ENCODE peak calls at places on chromosomes 5 and 9, in seven cellular contexts. A is GM06990, W is CD14-positive monocyte, J is adrenal gland, K is breast epithelium, M is heart right ventricle, G is IMR-90. E is an unnamed sample.

GRCh38 chr5:114223866-114224265 is 138.0 kb upstream of the KCNN2 start:
- DNase-seq in W (no peak), K (no peak), M (no peak), G (no peak), A (peak; percentile 24), J (no peak), E (no peak)

GRCh38 chr9:110427497-110428104 is 89.9 kb upstream of the TXNDC8 start:
- DNase-seq in J (peak; percentile 61), A (peak; percentile 2), M (peak; percentile 10), G (peak; percentile 28), W (no peak), K (no peak), E (peak; percentile 71)

GRCh38 chr5:179120421-179120861 is 60.3 kb downstream of the ZNF354C start:
- DNase-seq in G (no peak), W (no peak), K (no peak), J (no peak), A (no peak), M (no peak), E (peak; percentile 52)

GRCh38 chr5:130237721-130238120 is 333.5 kb downstream of the CHSY3 start:
- DNase-seq in W (no peak), J (no peak), K (no peak), M (no peak), G (no peak), A (no peak), E (no peak)

GRCh38 chr5:81948349-81948748 is 23.5 kb upstream of the ATG10 start:
- DNase-seq in A (no peak), K (no peak), W (no peak), M (no peak), G (peak; percentile 20), J (no peak), E (no peak)

GRCh38 chr5:43156388-43156787 is 35.6 kb upstream of the NIM1K start:
- DNase-seq in M (peak; percentile 19), A (no peak), K (no peak), J (no peak), W (no peak), G (peak; percentile 61), E (no peak)

GRCh38 chr9:84366683-84367082 is 26.1 kb upstream of the SLC28A3 start:
- DNase-seq in J (no peak), A (no peak), W (no peak), M (no peak), G (no peak), K (no peak), E (no peak)

GRCh38 chr5:78190402-78190801 is 104.1 kb downstream of the AP3B1 start:
- DNase-seq in G (no peak), W (no peak), K (no peak), A (no peak), M (no peak), J (no peak), E (no peak)

GRCh38 chr9:117400131-117400530 is 14.7 kb downstream of the ASTN2 start:
- DNase-seq in W (no peak), K (peak; percentile 26), A (no peak), M (no peak), G (no peak), J (no peak), E (no peak)

GRCh38 chr5:96790851-96791513 is 16.8 kb downstream of the ERAP1 start:
- DNase-seq in K (no peak), M (no peak), A (no peak), G (peak; percentile 63), J (no peak), W (peak; percentile 53), E (no peak)

GRCh38 chr9:131627326-131627845 is 82.1 kb downstream of the PRRT1B start:
- DNase-seq in A (no peak), G (peak; percentile 87), W (no peak), J (no peak), M (no peak), K (no peak), E (peak; percentile 53)

GRCh38 chr5:121086671-121087070 is 622.6 kb downstream of the PRR16 start:
- DNase-seq in J (no peak), M (no peak), A (no peak), G (no peak), W (no peak), K (no peak), E (no peak)

GRCh38 chr9:36721846-36722588 is 149.3 kb downstream of the MELK start:
- DNase-seq in J (no peak), M (no peak), A (no peak), W (no peak), G (no peak), K (no peak), E (peak; percentile 72)

GRCh38 chr9:95193067-95193466 is 124.4 kb downstream of the FANCC start:
- DNase-seq in G (no peak), K (no peak), M (no peak), W (no peak), J (no peak), A (no peak), E (no peak)

GRCh38 chr9:85431396-85432102 is 310.2 kb downstream of the AGTPBP1 start:
- DNase-seq in W (no peak), J (no peak), A (no peak), M (no peak), G (no peak), K (no peak), E (no peak)
- TF ChIP-seq CTCF in W (no peak), J (no peak), A (no peak), M (no peak), G (no peak), K (no peak), E (no peak)

DNA sequence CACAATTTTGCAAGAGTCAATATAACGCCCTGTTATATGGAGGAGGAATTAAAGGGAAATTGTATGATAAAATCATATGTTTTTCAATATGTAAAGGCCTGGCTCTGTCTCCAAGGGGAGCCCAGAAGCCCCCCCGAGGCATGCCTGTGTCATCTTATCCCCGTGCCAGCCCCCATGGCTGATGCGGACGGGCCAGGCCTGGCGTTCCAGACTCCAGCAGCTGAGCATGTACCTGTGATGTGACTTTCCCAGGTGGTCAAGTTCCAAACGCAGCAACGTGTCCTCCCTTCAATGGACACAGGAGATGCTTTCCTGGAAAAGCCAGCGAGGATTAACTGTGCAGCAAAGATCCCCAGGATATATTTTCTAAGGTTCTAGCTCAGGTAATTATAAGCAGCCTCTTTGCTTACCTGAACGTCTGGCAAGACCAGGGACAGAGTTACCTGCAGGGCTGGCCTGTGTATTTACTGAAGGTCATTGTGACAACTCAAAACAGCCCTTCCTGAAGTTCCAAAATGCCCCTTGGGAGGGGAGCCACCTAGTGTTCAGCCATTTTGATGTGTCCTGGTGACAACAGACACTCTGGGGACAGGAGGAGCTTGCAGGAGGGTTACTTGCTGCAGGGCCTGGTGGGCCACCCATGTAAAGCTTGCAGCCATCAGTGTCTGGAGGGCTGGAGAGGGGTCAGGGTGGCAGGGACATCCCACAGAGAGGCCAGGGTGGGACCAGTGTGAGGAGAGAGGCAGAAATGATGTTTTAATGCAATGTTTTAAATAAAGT is 53.3 kb upstream of the RNU6ATAC start:
- DNase-seq in J (peak; percentile 7), G (no peak), M (no peak), A (no peak), K (no peak), W (no peak), E (peak; percentile 51)
- TF ChIP-seq CTCF in J (peak; percentile 17), G (peak; percentile 1), M (peak; percentile 26), A (peak; percentile 18), K (no peak), W (no peak), E (no peak)

GRCh38 chr9:112170235-112170634 is 4.9 kb downstream of the SUSD1 start:
- DNase-seq in A (no peak), J (no peak), W (no peak), M (no peak), K (peak; percentile 26), G (no peak), E (peak; percentile 68)

GRCh38 chr9:112168197-112168596 is 6.9 kb downstream of the SUSD1 start:
- DNase-seq in K (no peak), A (no peak), J (no peak), W (no peak), M (no peak), G (no peak), E (no peak)

GRCh38 chr9:112169368-112169767 is 5.7 kb downstream of the SUSD1 start:
- DNase-seq in J (no peak), G (no peak), M (no peak), A (no peak), W (no peak), K (no peak), E (no peak)

GRCh38 chr9:112162644-112163413 is 12.3 kb downstream of the SUSD1 start:
- DNase-seq in A (no peak), J (no peak), G (no peak), W (no peak), M (no peak), K (no peak), E (no peak)

DNA sequence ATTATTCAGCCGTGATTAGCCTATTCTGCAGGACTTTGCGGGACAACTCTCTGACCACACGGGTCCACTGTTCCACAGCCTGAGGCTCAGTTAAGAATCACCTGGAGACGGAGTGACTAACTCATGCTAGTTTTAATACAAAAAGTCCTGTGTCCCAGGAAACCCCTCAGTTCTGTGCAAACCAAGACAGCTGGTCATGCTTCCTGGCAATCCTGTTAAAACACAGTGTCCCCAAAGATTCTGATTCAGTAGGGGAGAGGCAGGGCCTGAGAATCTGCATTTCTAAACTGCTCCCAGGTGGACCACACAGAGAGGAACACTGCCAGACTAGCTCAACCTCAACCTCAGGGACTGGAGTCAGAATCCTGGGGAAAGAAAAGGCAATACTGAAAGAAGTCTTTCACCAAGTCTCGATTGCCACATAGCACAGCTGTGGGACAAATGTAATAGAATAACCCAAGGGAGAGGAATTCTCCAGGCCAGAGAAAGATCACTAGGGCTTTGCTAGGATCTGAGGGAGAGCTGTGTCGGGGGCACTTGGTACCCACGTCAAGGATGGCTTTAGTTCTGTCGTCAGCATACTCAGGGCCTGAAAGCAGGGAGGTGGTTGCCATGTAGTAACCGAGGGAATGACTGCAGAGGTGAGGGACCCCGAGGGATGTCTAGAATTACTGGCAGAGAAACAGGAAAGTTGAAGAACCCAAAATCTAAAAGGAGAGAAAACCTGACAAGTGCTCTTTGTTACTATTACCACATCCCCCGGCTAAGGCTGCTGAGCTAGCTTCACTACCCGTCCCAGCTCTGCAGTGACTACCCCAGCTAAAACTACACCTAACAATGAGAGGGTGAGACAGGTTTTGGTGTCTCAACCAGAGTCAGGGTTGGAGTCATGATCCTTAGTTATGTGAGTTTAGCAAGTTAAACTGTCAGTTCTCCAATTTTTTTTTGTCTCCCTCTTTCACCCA is 8.6 kb downstream of the SUSD1 start:
- DNase-seq in J (no peak), A (no peak), G (peak; percentile 14), W (no peak), K (peak; percentile 45), M (no peak), E (no peak)
- TF ChIP-seq CTCF in J (no peak), A (no peak), G (no peak), W (no peak), K (no peak), M (no peak), E (no peak)

DNA sequence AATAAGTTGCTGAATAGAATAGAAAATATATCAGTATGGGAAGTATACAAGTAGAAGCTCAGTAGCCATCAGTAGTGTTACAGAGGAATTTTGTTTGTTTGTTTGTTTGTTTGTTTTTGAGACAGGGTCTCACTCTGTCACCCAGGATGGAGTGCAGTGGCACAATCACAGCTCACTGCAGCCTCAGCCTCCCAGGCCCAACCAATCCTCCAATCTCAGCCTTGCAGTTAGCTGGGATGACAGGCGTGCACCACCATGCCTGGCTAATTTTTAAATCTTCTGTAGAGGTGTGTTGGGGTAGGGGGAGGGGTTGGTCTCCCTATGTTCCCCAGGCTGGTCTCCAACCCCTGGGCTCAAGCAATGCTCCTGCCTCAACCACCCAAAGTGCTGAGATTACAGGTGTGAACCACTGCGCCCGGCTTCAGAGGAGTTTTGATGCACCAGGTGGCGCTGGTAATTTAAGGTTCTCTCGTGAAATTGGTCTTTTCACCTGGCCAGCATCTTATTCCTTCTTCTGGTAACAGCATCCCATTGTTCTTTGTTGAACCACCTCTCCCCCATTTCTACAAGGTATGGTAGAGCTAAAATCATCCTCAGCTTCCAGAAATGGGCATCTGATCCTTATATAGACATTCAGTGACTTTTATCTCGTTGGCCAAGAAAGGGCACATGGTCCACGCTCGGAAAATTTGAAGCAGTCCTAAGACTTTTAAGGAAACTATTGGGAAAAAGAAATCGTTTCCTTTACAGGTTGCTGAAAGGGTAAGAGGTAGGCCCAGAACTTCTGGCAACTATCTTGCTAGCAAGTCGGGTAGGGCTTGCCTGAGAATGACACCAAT is 157.1 kb downstream of the ARRDC3 start:
- DNase-seq in W (no peak), A (peak; percentile 1), M (no peak), K (no peak), G (no peak), J (no peak), E (peak; percentile 67)
- TF ChIP-seq CTCF in W (no peak), A (peak; percentile 60), M (peak; percentile 33), K (no peak), G (peak; percentile 10), J (peak; percentile 16), E (peak; percentile 43)

E was measured in upper lobe of right lung.